ENCODE peak calls at places on chromosome 7, in five cellular contexts. G is uterus, R is fibroblast of pulmonary artery, W is GM23248, B is body of pancreas. Y is an unnamed sample.

GRCh38 chr7:24573554-24574338 is 494 bp downstream of the PALS2 start:
- DNase-seq in W (peak), G (peak), R (peak), B (peak), Y (peak)

GRCh38 chr7:87140271-87140748 is 11.9 kb upstream of the DMTF1 start:
- DNase-seq in B (no peak), G (no peak), R (peak), W (no peak), Y (peak)

GRCh38 chr7:53315986-53316385 is 280.6 kb downstream of the POM121L12 start:
- DNase-seq in R (no peak), B (no peak), W (no peak), G (no peak), Y (no peak)

GRCh38 chr7:6106140-6106904 is 75.1 kb downstream of the ANKRD61 start:
- DNase-seq in G (no peak), W (peak), R (peak), B (peak), Y (peak)

GRCh38 chr7:131076711-131077170 is 250.9 kb upstream of the MKLN1 start:
- DNase-seq in W (peak), G (no peak), R (peak), B (no peak), Y (no peak)

GRCh38 chr7:149828357-149829309 is 9.5 kb upstream of the ZNF862 start:
- DNase-seq in G (no peak), R (no peak), W (no peak), B (no peak), Y (no peak)

GRCh38 chr7:136857573-136857972 is 10.9 kb upstream of the CHRM2 start:
- DNase-seq in B (no peak), R (peak), G (no peak), W (peak), Y (peak)

GRCh38 chr7:108581655-108582491 is 12.2 kb downstream of the DNAJB9 start:
- DNase-seq in B (no peak), G (no peak), W (no peak), R (peak), Y (no peak)

GRCh38 chr7:1346851-1347250 is 112.4 kb downstream of the MICALL2 start:
- DNase-seq in B (no peak), W (no peak), G (no peak), R (no peak), Y (no peak)

GRCh38 chr7:2399848-2400587 is 3.4 kb upstream of the CHST12 start:
- DNase-seq in G (peak), R (peak), B (peak), W (peak), Y (peak)

GRCh38 chr7:8068892-8069686 is 100.5 kb downstream of the GLCCI1 start:
- DNase-seq in G (no peak), W (no peak), B (no peak), R (no peak), Y (no peak)

GRCh38 chr7:78530351-78530750 is 731.8 kb downstream of the PHTF2 start:
- DNase-seq in B (no peak), R (peak), G (no peak), W (peak), Y (peak)

GRCh38 chr7:12670759-12671545 is 16.5 kb upstream of the ARL4A start:
- DNase-seq in W (no peak), R (no peak), G (no peak), B (no peak), Y (no peak)

GRCh38 chr7:114405427-114405826 is 9.2 kb upstream of the FOXP2 start:
- DNase-seq in R (peak), G (no peak), B (no peak), W (peak), Y (peak)

GRCh38 chr7:50621932-50622587 is 56.9 kb upstream of the DDC start:
- DNase-seq in G (no peak), B (no peak), W (no peak), R (peak), Y (no peak)

GRCh38 chr7:1995426-1995825 is 237.3 kb downstream of the MAD1L1 start:
- DNase-seq in G (no peak), R (no peak), W (no peak), B (no peak), Y (no peak)

GRCh38 chr7:26900283-26900682 is 35.9 kb upstream of the SKAP2 start:
- DNase-seq in R (no peak), W (no peak), B (no peak), G (no peak), Y (no peak)

GRCh38 chr7:131106681-131107342 is 220.9 kb upstream of the MKLN1 start:
- DNase-seq in R (peak), G (peak), B (peak), W (peak), Y (no peak)

GRCh38 chr7:6556196-6556595 is 4.9 kb upstream of the GRID2IP start:
- DNase-seq in G (no peak), B (peak), R (no peak), W (no peak), Y (no peak)

GRCh38 chr7:101170617-101171441 is 5.5 kb upstream of the VGF start:
- DNase-seq in G (no peak), R (no peak), B (no peak), W (no peak), Y (no peak)

GRCh38 chr7:22841954-22842353 is 19.3 kb upstream of the TOMM7 start:
- DNase-seq in B (no peak), R (no peak), G (peak), W (peak), Y (no peak)

GRCh38 chr7:73361340-73361739 is 33.4 kb downstream of the FKBP6 start:
- DNase-seq in B (no peak), G (no peak), W (no peak), R (no peak), Y (no peak)

GRCh38 chr7:106871793-106872571 is 6.9 kb downstream of the PIK3CG start:
- DNase-seq in W (no peak), B (no peak), G (no peak), R (no peak), Y (peak)

GRCh38 chr7:99004781-99005500 is 126.6 kb downstream of the TRRAP start:
- DNase-seq in G (no peak), B (peak), W (no peak), R (no peak), Y (no peak)

GRCh38 chr7:1087462-1087809 is 477 bp upstream of the GPER1 start:
- DNase-seq in W (peak), R (peak), G (no peak), B (no peak), Y (no peak)

GRCh38 chr7:146661929-146662328 is 545.3 kb downstream of the CNTNAP2 start:
- DNase-seq in B (no peak), G (no peak), R (no peak), W (no peak), Y (no peak)

GRCh38 chr7:66366701-66367100 is 161.6 kb downstream of the TPST1 start:
- DNase-seq in B (no peak), G (no peak), R (no peak), W (peak), Y (no peak)

GRCh38 chr7:40536406-40536805 is 401.6 kb downstream of the SUGCT start:
- DNase-seq in W (no peak), G (no peak), B (no peak), R (no peak), Y (no peak)

GRCh38 chr7:1673581-1674102 is 3.6 kb downstream of the ELFN1 start:
- DNase-seq in R (no peak), B (peak), W (no peak), G (no peak), Y (no peak)

GRCh38 chr7:30143748-30144251 is 9.0 kb downstream of the MTURN start:
- DNase-seq in G (no peak), R (peak), B (no peak), W (peak), Y (peak)

Y was measured in epithelial cell of esophagus.